ENCODE peak calls at places on chromosomes 4 and X, in four cellular contexts. N is fibroblast of lung, G is neural progenitor cell, K is stomach. U is an unnamed sample. For H3K4me1 and H3K27me3, the result is how much of the 10 kb centered on the place peaks cover.

GRCh38 chrX:39972340-39972739 is 125.4 kb downstream of the BCOR start:
- DNase-seq in G (no peak), K (no peak), N (peak), U (no peak)

GRCh38 chrX:44036336-44036735 is 63.1 kb upstream of the NDP start:
- DNase-seq in K (no peak), G (no peak), N (peak), U (no peak)

GRCh38 chr4:112633477-112634235 is 3.1 kb downstream of the ZGRF1 start:
- DNase-seq in N (peak), G (peak), K (no peak), U (no peak)

GRCh38 chr4:127809173-127809800 is 27.2 kb downstream of the HSPA4L start:
- DNase-seq in K (no peak), N (peak), G (peak), U (no peak)

GRCh38 chrX:153333821-153334653 is at the start of gene ZNF275:
- DNase-seq in N (peak), G (peak), K (peak), U (peak)

GRCh38 chr4:10198365-10198764 is 81.8 kb upstream of the WDR1 start:
- DNase-seq in K (no peak), G (peak), N (no peak), U (no peak)

GRCh38 chr4:176185068-176185467 is 10.3 kb downstream of the SPATA4 start:
- DNase-seq in N (peak), K (no peak), G (no peak), U (no peak)

GRCh38 chr4:111930658-111931057 is 214.6 kb upstream of the FAM241A start:
- DNase-seq in K (no peak), G (no peak), N (no peak), U (no peak)

DNA sequence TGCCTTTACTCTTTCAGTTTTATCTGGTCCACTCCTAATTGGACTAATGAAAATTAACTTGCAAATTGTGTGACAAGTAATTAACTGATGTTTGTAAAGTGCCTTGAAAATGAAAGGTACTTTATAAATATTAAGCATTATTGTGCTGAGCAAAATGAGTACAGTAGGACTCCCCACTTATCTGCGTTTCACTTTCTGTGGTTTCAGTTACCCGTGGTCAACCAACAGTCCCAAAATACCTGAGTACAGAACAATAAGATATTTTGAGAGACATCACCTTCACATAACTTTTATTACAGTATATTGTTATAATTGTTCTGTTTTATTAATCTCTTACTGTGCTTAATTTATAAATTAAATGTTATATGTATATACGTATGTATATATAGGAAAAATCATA is 27.4 kb upstream of the JADE3 start:
- DNase-seq in G (no peak), N (no peak), K (no peak), U (no peak)
- H3K4me1 ChIP-seq in G (under half), N (under half), K (under half), U (under half)

GRCh38 chrX:29903365-29903764 is 312.0 kb upstream of the MAGEB2 start:
- DNase-seq in N (peak), K (no peak), G (no peak), U (no peak)
- TF ChIP-seq CTCF in N (peak), K (no peak), G (peak), U (no peak)

GRCh38 chrX:31294475-31294874 is 222.6 kb upstream of the FTHL17 start:
- DNase-seq in N (no peak), K (no peak), G (no peak), U (no peak)
- H3K27me3 ChIP-seq in N (under half), K (under half), G (under half), U (under half)

GRCh38 chr4:154335588-154335987 is 156.0 kb downstream of the DCHS2 start:
- DNase-seq in K (no peak), G (no peak), N (no peak), U (no peak)
- H3K4me1 ChIP-seq in K (under half), G (under half), N (under half), U (under half)

GRCh38 chrX:83419030-83419792 is 88.9 kb upstream of the POU3F4 start:
- DNase-seq in K (no peak), G (no peak), N (no peak), U (no peak)

DNA sequence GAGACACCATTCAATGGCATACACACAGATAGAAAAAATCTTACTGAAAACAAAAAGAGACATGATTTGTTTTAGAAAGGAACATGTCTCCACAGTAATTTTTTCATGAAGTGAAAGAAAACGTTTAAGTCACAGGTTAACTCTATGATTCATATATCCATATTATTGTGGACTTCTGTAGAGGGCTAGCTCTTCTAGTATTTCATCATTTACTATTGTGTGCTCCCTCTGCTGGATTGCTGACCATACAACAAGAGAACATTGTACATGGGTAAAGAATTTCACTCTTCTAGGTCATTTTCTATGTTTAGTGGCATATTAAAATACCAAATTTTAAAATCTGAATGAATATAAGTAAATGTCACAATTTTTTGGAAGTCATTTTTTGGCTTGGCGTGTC is 91.8 kb upstream of the POU3F4 start:
- DNase-seq in G (peak), K (no peak), N (no peak), U (no peak)
- TF ChIP-seq CTCF in G (peak), K (no peak), N (no peak), U (peak)

DNA sequence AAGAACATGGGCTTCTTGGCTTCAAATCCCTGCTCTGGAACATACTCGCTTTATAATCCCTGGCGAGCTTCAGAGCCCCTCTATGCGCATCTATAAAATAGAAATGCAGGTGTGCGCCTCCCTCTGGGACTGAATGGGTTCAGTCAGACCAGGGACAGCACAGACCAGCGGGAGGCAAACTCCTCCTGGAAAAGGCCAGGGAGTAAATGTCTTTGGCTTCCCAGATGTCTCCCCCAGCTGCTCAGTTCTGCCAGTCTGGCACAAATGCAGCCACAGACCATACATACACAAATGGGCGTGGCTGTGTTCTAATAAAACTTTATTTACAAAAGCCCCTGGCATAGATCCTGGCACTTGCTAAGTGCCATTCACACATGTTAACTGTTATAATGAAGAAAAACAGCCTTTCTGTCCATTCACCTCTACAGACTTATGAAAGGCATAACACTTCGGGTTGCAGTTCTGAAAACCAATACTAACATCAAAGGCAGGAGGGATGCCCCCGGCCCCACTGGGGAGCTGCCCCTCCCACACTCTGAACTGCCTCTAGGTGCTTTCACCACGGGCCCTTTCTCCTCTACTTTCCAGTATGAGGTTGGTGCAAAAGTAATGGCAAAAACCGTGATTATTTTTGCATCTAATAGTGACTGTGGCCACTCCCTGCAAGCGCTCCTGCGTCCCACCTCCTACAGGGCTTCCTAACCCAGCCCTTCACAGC is 4.6 kb downstream of the JAKMIP1 start:
- DNase-seq in G (no peak), K (no peak), N (no peak), U (peak)
- H3K27me3 ChIP-seq in G (under half), K (half or more), N (under half), U (under half)

GRCh38 chr4:137676357-137676998 is 144.2 kb upstream of the PCDH18 start:
- DNase-seq in N (no peak), K (no peak), G (no peak), U (no peak)

GRCh38 chr4:137677851-137678250 is 145.6 kb upstream of the PCDH18 start:
- DNase-seq in G (no peak), N (peak), K (no peak), U (no peak)

GRCh38 chr4:137674066-137674465 is 141.8 kb upstream of the PCDH18 start:
- DNase-seq in N (no peak), K (no peak), G (no peak), U (no peak)

DNA sequence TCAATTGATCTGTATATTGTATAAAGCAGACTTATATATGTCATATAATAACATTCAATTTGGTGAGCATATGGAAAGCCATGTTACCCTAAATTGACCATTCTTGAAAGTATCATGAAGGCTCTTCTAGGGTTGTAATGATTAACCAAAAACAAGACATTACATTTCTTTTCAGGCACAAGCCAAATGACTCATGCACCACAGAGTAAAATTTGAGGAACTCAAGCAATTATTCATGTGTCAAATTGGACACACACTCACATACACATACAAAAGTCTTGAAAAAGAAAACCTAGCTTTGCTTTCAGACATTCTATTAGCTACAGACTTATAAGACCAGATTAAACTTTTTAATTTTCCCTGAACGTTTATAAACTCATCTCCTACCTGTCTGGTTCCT is 146.5 kb upstream of the PCDH18 start:
- DNase-seq in N (peak), K (no peak), G (no peak), U (no peak)
- H3K4me1 ChIP-seq in N (under half), K (under half), G (under half), U (under half)

DNA sequence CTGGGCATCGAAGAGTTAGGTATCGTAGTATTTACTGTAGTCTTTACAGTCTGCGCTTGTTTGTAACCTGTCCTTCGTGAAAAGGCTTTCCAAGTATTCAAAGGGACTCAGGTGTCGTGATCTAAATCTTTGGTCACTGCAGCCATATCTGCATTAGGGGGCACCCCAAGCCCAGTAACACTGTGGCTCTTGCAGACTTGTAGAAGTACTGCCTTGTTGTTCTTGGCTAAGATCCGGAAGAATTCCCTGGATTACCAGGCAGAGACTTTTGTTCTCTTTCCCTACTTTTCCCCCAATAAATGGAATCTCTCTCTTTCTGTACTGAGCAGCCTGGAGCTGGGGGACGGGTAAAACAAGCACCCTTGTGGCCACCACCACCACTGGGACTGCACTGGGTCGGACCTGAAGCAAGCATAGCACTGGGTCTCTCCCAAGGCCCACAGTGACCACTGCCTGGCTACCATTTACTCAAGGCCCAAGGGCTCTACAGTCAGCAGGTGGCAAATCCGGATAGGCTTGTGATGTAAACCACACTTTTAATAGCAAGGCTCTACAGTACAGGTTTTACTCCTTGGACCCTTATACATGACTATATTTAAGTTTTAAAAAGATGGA is 12.0 kb downstream of the CXorf58 start:
- DNase-seq in G (peak), N (no peak), K (no peak), U (no peak)
- TF ChIP-seq CTCF in G (peak), N (no peak), K (no peak), U (no peak)

GRCh38 chr4:6803246-6803645 is 20.7 kb downstream of the KIAA0232 start:
- DNase-seq in N (no peak), K (no peak), G (no peak), U (no peak)
- H3K27me3 ChIP-seq in N (under half), K (under half), G (under half), U (under half)

DNA sequence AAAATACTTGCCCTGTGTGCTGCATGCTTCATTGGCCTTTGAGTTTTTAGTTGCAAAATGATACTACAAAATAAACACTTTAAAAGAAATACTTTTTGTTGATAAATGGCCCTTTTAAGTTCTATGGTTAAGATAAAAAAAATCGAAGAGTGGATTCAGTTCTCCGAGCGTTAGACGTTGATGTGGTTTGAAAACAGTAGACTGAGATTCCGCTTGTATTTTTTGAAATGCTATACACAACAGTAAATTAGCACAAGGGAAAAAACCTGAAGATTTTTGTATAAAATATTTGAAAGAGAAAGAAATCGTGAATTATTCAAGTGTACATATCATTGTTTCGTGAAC is 1.4 kb downstream of the BMP2K start:
- DNase-seq in N (no peak), K (no peak), G (no peak), U (no peak)
- H3K4me1 ChIP-seq in N (under half), K (under half), G (under half), U (under half)